ENCODE peak calls at places on chromosomes 2 and 18, in seven cellular contexts. One of them, this sample, is unnamed.

GRCh38 chr2:228407821-228408220 is 226.3 kb upstream of the SPHKAP start:
- DNase-seq in AG04450: no peak
- DNase-seq in effector memory CD4-positive, alpha-beta T cell: no peak
- DNase-seq in body of pancreas: no peak
- DNase-seq in ovary: no peak
- DNase-seq in OCI-LY7: no peak
- DNase-seq in left lung: no peak
- DNase-seq in this sample: no peak

GRCh38 chr18:79439201-79440023 is 43.7 kb downstream of the NFATC1 start:
- DNase-seq in AG04450: no peak
- DNase-seq in effector memory CD4-positive, alpha-beta T cell: peak; percentile 16
- DNase-seq in body of pancreas: no peak
- DNase-seq in ovary: no peak
- DNase-seq in OCI-LY7: no peak
- DNase-seq in left lung: no peak
- DNase-seq in this sample: no peak

GRCh38 chr2:215745316-215745715 is 268.0 kb downstream of the MREG start:
- DNase-seq in AG04450: no peak
- DNase-seq in effector memory CD4-positive, alpha-beta T cell: no peak
- DNase-seq in body of pancreas: no peak
- DNase-seq in ovary: no peak
- DNase-seq in OCI-LY7: no peak
- DNase-seq in left lung: no peak
- DNase-seq in this sample: no peak

GRCh38 chr2:199464614-199465352 is 7.0 kb upstream of the SATB2 start:
- DNase-seq in AG04450: no peak
- DNase-seq in effector memory CD4-positive, alpha-beta T cell: no peak
- DNase-seq in body of pancreas: no peak
- DNase-seq in ovary: no peak
- DNase-seq in OCI-LY7: no peak
- DNase-seq in left lung: peak; percentile 59
- DNase-seq in this sample: no peak

GRCh38 chr2:75065402-75066008 is 107.1 kb downstream of the POLE4 start:
- DNase-seq in AG04450: no peak
- DNase-seq in effector memory CD4-positive, alpha-beta T cell: no peak
- DNase-seq in body of pancreas: no peak
- DNase-seq in ovary: no peak
- DNase-seq in OCI-LY7: no peak
- DNase-seq in left lung: no peak
- DNase-seq in this sample: no peak

GRCh38 chr2:69741281-69742169 is at the start of gene ANXA4:
- DNase-seq in AG04450: peak; percentile 45
- DNase-seq in effector memory CD4-positive, alpha-beta T cell: peak; percentile 51
- DNase-seq in body of pancreas: peak; percentile 85
- DNase-seq in ovary: peak; percentile 85
- DNase-seq in OCI-LY7: peak; percentile 16
- DNase-seq in left lung: peak; percentile 96
- DNase-seq in this sample: peak; percentile 46

GRCh38 chr2:61538920-61539559 is 884 bp upstream of the XPO1 start:
- DNase-seq in AG04450: no peak
- DNase-seq in effector memory CD4-positive, alpha-beta T cell: peak; percentile 28
- DNase-seq in body of pancreas: peak; percentile 30
- DNase-seq in ovary: no peak
- DNase-seq in OCI-LY7: peak; percentile 54
- DNase-seq in left lung: no peak
- DNase-seq in this sample: peak; percentile 68

GRCh38 chr2:158753561-158754302 is 41.4 kb upstream of the DAPL1 start:
- DNase-seq in AG04450: peak; percentile 30
- DNase-seq in effector memory CD4-positive, alpha-beta T cell: no peak
- DNase-seq in body of pancreas: peak; percentile 33
- DNase-seq in ovary: peak; percentile 30
- DNase-seq in OCI-LY7: peak; percentile 61
- DNase-seq in left lung: no peak
- DNase-seq in this sample: peak; percentile 3

GRCh38 chr18:62458868-62459716 is 63.7 kb upstream of the ZCCHC2 start:
- DNase-seq in AG04450: no peak
- DNase-seq in effector memory CD4-positive, alpha-beta T cell: no peak
- DNase-seq in body of pancreas: no peak
- DNase-seq in ovary: no peak
- DNase-seq in OCI-LY7: no peak
- DNase-seq in left lung: no peak
- DNase-seq in this sample: no peak

GRCh38 chr18:48838921-48839818 is 111.6 kb downstream of the SMAD7 start:
- DNase-seq in AG04450: no peak
- DNase-seq in effector memory CD4-positive, alpha-beta T cell: no peak
- DNase-seq in body of pancreas: no peak
- DNase-seq in ovary: no peak
- DNase-seq in OCI-LY7: no peak
- DNase-seq in left lung: no peak
- DNase-seq in this sample: no peak

GRCh38 chr2:73611193-73611592 is 31.0 kb downstream of the NAT8 start:
- DNase-seq in AG04450: no peak
- DNase-seq in effector memory CD4-positive, alpha-beta T cell: no peak
- DNase-seq in body of pancreas: no peak
- DNase-seq in ovary: no peak
- DNase-seq in OCI-LY7: no peak
- DNase-seq in left lung: no peak
- DNase-seq in this sample: no peak

GRCh38 chr18:22307528-22307927 is 110.2 kb downstream of the CTAGE1 start:
- DNase-seq in AG04450: no peak
- DNase-seq in effector memory CD4-positive, alpha-beta T cell: no peak
- DNase-seq in body of pancreas: no peak
- DNase-seq in ovary: no peak
- DNase-seq in OCI-LY7: no peak
- DNase-seq in left lung: no peak
- DNase-seq in this sample: no peak

GRCh38 chr2:193502363-193503035 is 1307.8 kb upstream of the TMEFF2 start:
- DNase-seq in AG04450: no peak
- DNase-seq in effector memory CD4-positive, alpha-beta T cell: no peak
- DNase-seq in body of pancreas: no peak
- DNase-seq in ovary: no peak
- DNase-seq in OCI-LY7: no peak
- DNase-seq in left lung: no peak
- DNase-seq in this sample: no peak

GRCh38 chr2:128374001-128374710 is 55.5 kb upstream of the HS6ST1 start:
- DNase-seq in AG04450: peak; percentile 72
- DNase-seq in effector memory CD4-positive, alpha-beta T cell: no peak
- DNase-seq in body of pancreas: no peak
- DNase-seq in ovary: no peak
- DNase-seq in OCI-LY7: no peak
- DNase-seq in left lung: peak; percentile 78
- DNase-seq in this sample: no peak

GRCh38 chr2:58054264-58054663 is 7.7 kb downstream of the VRK2 start:
- DNase-seq in AG04450: no peak
- DNase-seq in effector memory CD4-positive, alpha-beta T cell: no peak
- DNase-seq in body of pancreas: no peak
- DNase-seq in ovary: no peak
- DNase-seq in OCI-LY7: no peak
- DNase-seq in left lung: no peak
- DNase-seq in this sample: no peak

GRCh38 chr18:37481491-37481890 is 84.1 kb downstream of the CELF4 start:
- DNase-seq in AG04450: no peak
- DNase-seq in effector memory CD4-positive, alpha-beta T cell: no peak
- DNase-seq in body of pancreas: no peak
- DNase-seq in ovary: no peak
- DNase-seq in OCI-LY7: no peak
- DNase-seq in left lung: no peak
- DNase-seq in this sample: no peak

GRCh38 chr2:110743600-110743999 is 11.2 kb downstream of the ACOXL start:
- DNase-seq in AG04450: no peak
- DNase-seq in effector memory CD4-positive, alpha-beta T cell: no peak
- DNase-seq in body of pancreas: no peak
- DNase-seq in ovary: no peak
- DNase-seq in OCI-LY7: no peak
- DNase-seq in left lung: no peak
- DNase-seq in this sample: no peak

GRCh38 chr18:12820526-12820925 is 63.5 kb downstream of the PTPN2 start:
- DNase-seq in AG04450: no peak
- DNase-seq in effector memory CD4-positive, alpha-beta T cell: no peak
- DNase-seq in body of pancreas: no peak
- DNase-seq in ovary: no peak
- DNase-seq in OCI-LY7: no peak
- DNase-seq in left lung: no peak
- DNase-seq in this sample: no peak

GRCh38 chr2:14776216-14776615 is 143.7 kb downstream of the LRATD1 start:
- DNase-seq in AG04450: no peak
- DNase-seq in effector memory CD4-positive, alpha-beta T cell: no peak
- DNase-seq in body of pancreas: no peak
- DNase-seq in ovary: no peak
- DNase-seq in OCI-LY7: no peak
- DNase-seq in left lung: no peak
- DNase-seq in this sample: no peak

GRCh38 chr2:34734662-34735061 is 1135.6 kb upstream of the FAM98A start:
- DNase-seq in AG04450: no peak
- DNase-seq in effector memory CD4-positive, alpha-beta T cell: no peak
- DNase-seq in body of pancreas: no peak
- DNase-seq in ovary: no peak
- DNase-seq in OCI-LY7: no peak
- DNase-seq in left lung: no peak
- DNase-seq in this sample: no peak

GRCh38 chr2:34731274-34731673 is 1132.2 kb upstream of the FAM98A start:
- DNase-seq in AG04450: no peak
- DNase-seq in effector memory CD4-positive, alpha-beta T cell: no peak
- DNase-seq in body of pancreas: no peak
- DNase-seq in ovary: no peak
- DNase-seq in OCI-LY7: no peak
- DNase-seq in left lung: no peak
- DNase-seq in this sample: no peak

GRCh38 chr2:34736482-34736881 is 1137.4 kb upstream of the FAM98A start:
- DNase-seq in AG04450: no peak
- DNase-seq in effector memory CD4-positive, alpha-beta T cell: no peak
- DNase-seq in body of pancreas: no peak
- DNase-seq in ovary: no peak
- DNase-seq in OCI-LY7: no peak
- DNase-seq in left lung: no peak
- DNase-seq in this sample: no peak

GRCh38 chr2:34729845-34730244 is 1130.7 kb upstream of the FAM98A start:
- DNase-seq in AG04450: no peak
- DNase-seq in effector memory CD4-positive, alpha-beta T cell: no peak
- DNase-seq in body of pancreas: no peak
- DNase-seq in ovary: no peak
- DNase-seq in OCI-LY7: no peak
- DNase-seq in left lung: no peak
- DNase-seq in this sample: no peak

GRCh38 chr2:34734042-34734441 is 1134.9 kb upstream of the FAM98A start:
- DNase-seq in AG04450: no peak
- DNase-seq in effector memory CD4-positive, alpha-beta T cell: no peak
- DNase-seq in body of pancreas: no peak
- DNase-seq in ovary: no peak
- DNase-seq in OCI-LY7: no peak
- DNase-seq in left lung: no peak
- DNase-seq in this sample: no peak
- H3K27ac ChIP-seq in AG04450: no peak overlapping the region
- H3K27ac ChIP-seq in effector memory CD4-positive, alpha-beta T cell: no peak overlapping the region
- H3K27ac ChIP-seq in body of pancreas: no peak overlapping the region
- H3K27ac ChIP-seq in ovary: no peak overlapping the region
- H3K27ac ChIP-seq in OCI-LY7: no peak overlapping the region
- H3K27ac ChIP-seq in left lung: no peak overlapping the region
- H3K27ac ChIP-seq in this sample: no peak overlapping the region

GRCh38 chr2:16207151-16207550 is 266.8 kb downstream of the MYCN start:
- DNase-seq in AG04450: no peak
- DNase-seq in effector memory CD4-positive, alpha-beta T cell: no peak
- DNase-seq in body of pancreas: no peak
- DNase-seq in ovary: no peak
- DNase-seq in OCI-LY7: no peak
- DNase-seq in left lung: no peak
- DNase-seq in this sample: no peak
- H3K9me3 ChIP-seq in AG04450: peaks cover 34% of the 10 kb centered on the region
- H3K9me3 ChIP-seq in effector memory CD4-positive, alpha-beta T cell: no peaks in the 10 kb centered on the region
- H3K9me3 ChIP-seq in body of pancreas: no peaks in the 10 kb centered on the region
- H3K9me3 ChIP-seq in ovary: no peaks in the 10 kb centered on the region
- H3K9me3 ChIP-seq in OCI-LY7: no peaks in the 10 kb centered on the region
- H3K9me3 ChIP-seq in left lung: peaks cover 8% of the 10 kb centered on the region
- H3K9me3 ChIP-seq in this sample: no peaks in the 10 kb centered on the region

GRCh38 chr2:187552959-187553681 is 1.1 kb downstream of the TFPI start:
- DNase-seq in AG04450: no peak
- DNase-seq in effector memory CD4-positive, alpha-beta T cell: no peak
- DNase-seq in body of pancreas: no peak
- DNase-seq in ovary: no peak
- DNase-seq in OCI-LY7: no peak
- DNase-seq in left lung: no peak
- DNase-seq in this sample: peak; percentile 3
- H3K27ac ChIP-seq in AG04450: no peak overlapping the region
- H3K27ac ChIP-seq in effector memory CD4-positive, alpha-beta T cell: no peak overlapping the region
- H3K27ac ChIP-seq in body of pancreas: peak overlapping the region; percentile 74
- H3K27ac ChIP-seq in ovary: no peak overlapping the region
- H3K27ac ChIP-seq in OCI-LY7: no peak overlapping the region
- H3K27ac ChIP-seq in left lung: peak overlapping the region; percentile 86
- H3K27ac ChIP-seq in this sample: no peak overlapping the region

GRCh38 chr18:14781671-14782070 is 33.7 kb downstream of the ANKRD30B start:
- DNase-seq in AG04450: no peak
- DNase-seq in effector memory CD4-positive, alpha-beta T cell: no peak
- DNase-seq in body of pancreas: no peak
- DNase-seq in ovary: no peak
- DNase-seq in OCI-LY7: no peak
- DNase-seq in left lung: no peak
- DNase-seq in this sample: no peak
- H3K9me3 ChIP-seq in AG04450: peaks cover 14% of the 10 kb centered on the region
- H3K9me3 ChIP-seq in effector memory CD4-positive, alpha-beta T cell: no peaks in the 10 kb centered on the region
- H3K9me3 ChIP-seq in body of pancreas: no peaks in the 10 kb centered on the region
- H3K9me3 ChIP-seq in ovary: no peaks in the 10 kb centered on the region
- H3K9me3 ChIP-seq in OCI-LY7: no peaks in the 10 kb centered on the region
- H3K9me3 ChIP-seq in left lung: peaks cover 5% of the 10 kb centered on the region
- H3K9me3 ChIP-seq in this sample: no peaks in the 10 kb centered on the region

GRCh38 chr2:208142255-208142924 is 3.6 kb downstream of the CRYGB start:
- DNase-seq in AG04450: no peak
- DNase-seq in effector memory CD4-positive, alpha-beta T cell: no peak
- DNase-seq in body of pancreas: no peak
- DNase-seq in ovary: no peak
- DNase-seq in OCI-LY7: no peak
- DNase-seq in left lung: no peak
- DNase-seq in this sample: no peak
- H3K27ac ChIP-seq in AG04450: no peak overlapping the region
- H3K27ac ChIP-seq in effector memory CD4-positive, alpha-beta T cell: no peak overlapping the region
- H3K27ac ChIP-seq in body of pancreas: no peak overlapping the region
- H3K27ac ChIP-seq in ovary: no peak overlapping the region
- H3K27ac ChIP-seq in OCI-LY7: no peak overlapping the region
- H3K27ac ChIP-seq in left lung: no peak overlapping the region
- H3K27ac ChIP-seq in this sample: no peak overlapping the region

GRCh38 chr2:241219030-241219382 is 30.5 kb downstream of the ANO7 start:
- DNase-seq in AG04450: no peak
- DNase-seq in effector memory CD4-positive, alpha-beta T cell: no peak
- DNase-seq in body of pancreas: no peak
- DNase-seq in ovary: no peak
- DNase-seq in OCI-LY7: no peak
- DNase-seq in left lung: no peak
- DNase-seq in this sample: no peak
- H3K9me3 ChIP-seq in AG04450: no peaks in the 10 kb centered on the region
- H3K9me3 ChIP-seq in effector memory CD4-positive, alpha-beta T cell: no peaks in the 10 kb centered on the region
- H3K9me3 ChIP-seq in body of pancreas: no peaks in the 10 kb centered on the region
- H3K9me3 ChIP-seq in ovary: no peaks in the 10 kb centered on the region
- H3K9me3 ChIP-seq in OCI-LY7: no peaks in the 10 kb centered on the region
- H3K9me3 ChIP-seq in left lung: no peaks in the 10 kb centered on the region
- H3K9me3 ChIP-seq in this sample: no peaks in the 10 kb centered on the region